ENCODE peak calls at places on chromosomes 12 and 14, in eight cellular contexts. S is SJSA1; Z is coronary artery; C is fibroblast of mammary gland; R is activated B cell treated with CpG ODN at 0.5 μM for 24 hours; Y is iPS DF 6.9; O is stimulated activated CD8-positive, alpha-beta memory T cell treated with anti-CD3 and anti-CD28 coated beads, Interleukin-4, amount 100 ng/mL, for 1 hour; N is DMS 273 treated with DMSO at 0.1 percent for 48 hours. E is an unnamed sample.

GRCh38 chr12:56591111-56591510 is 39.0 kb downstream of the BAZ2A start:
- DNase-seq in Y (no peak), R (no peak), O (no peak), Z (no peak), N (no peak), C (no peak), S (no peak), E (peak)

GRCh38 chr14:58792421-58792820 is 154.7 kb downstream of the DACT1 start:
- DNase-seq in O (no peak), N (no peak), S (no peak), C (peak), Y (no peak), Z (no peak), R (no peak), E (no peak)

GRCh38 chr12:6764011-6764828 is 1.9 kb upstream of the PTMS start:
- DNase-seq in N (peak), R (peak), O (no peak), S (peak), Y (peak), Z (peak), C (peak), E (peak)

GRCh38 chr12:39402922-39403321 is 40.0 kb downstream of the KIF21A start:
- DNase-seq in R (no peak), S (no peak), Y (no peak), C (peak), N (no peak), Z (no peak), O (no peak), E (no peak)

GRCh38 chr12:122856999-122857671 is 21.9 kb downstream of the HIP1R start:
- DNase-seq in N (no peak), R (no peak), C (peak), O (no peak), S (no peak), Y (no peak), Z (no peak), E (no peak)

GRCh38 chr14:50961606-50962259 is 17.4 kb upstream of the PYGL start:
- DNase-seq in Y (no peak), O (no peak), C (peak), Z (no peak), S (no peak), R (no peak), N (peak), E (no peak)

GRCh38 chr14:89417469-89418225 is 614 bp upstream of the FOXN3 start:
- DNase-seq in O (no peak), R (peak), C (peak), Z (peak), S (peak), N (peak), Y (no peak), E (peak)

GRCh38 chr12:24561411-24561871 is 387.5 kb downstream of the BCAT1 start:
- DNase-seq in O (no peak), Z (no peak), N (no peak), C (peak), R (no peak), S (peak), Y (no peak), E (peak)

GRCh38 chr14:31944256-31945073 is 132.6 kb upstream of the ARHGAP5 start:
- DNase-seq in O (no peak), Y (no peak), C (no peak), S (no peak), N (peak), R (no peak), Z (no peak), E (no peak)

GRCh38 chr12:109166371-109166770 is 50.0 kb downstream of the ACACB start:
- DNase-seq in N (no peak), Z (no peak), C (no peak), O (no peak), R (no peak), Y (no peak), S (no peak), E (no peak)

GRCh38 chr12:92034858-92035401 is 110.7 kb downstream of the BTG1 start:
- DNase-seq in R (peak), Y (no peak), N (peak), C (peak), O (no peak), S (peak), Z (no peak), E (no peak)

GRCh38 chr14:78486081-78486480 is 315.9 kb downstream of the NRXN3 start:
- DNase-seq in O (no peak), Z (no peak), C (no peak), R (no peak), Y (peak), N (no peak), S (no peak), E (peak)